ENCODE peak calls at places on chromosomes 4 and X, in four cellular contexts. X, W, S and B are unnamed samples.

GRCh38 chr4:3417448-3417847 is 24.3 kb upstream of the HGFAC start:
- DNase-seq in W (no peak), S (no peak), X (no peak), B (no peak)

GRCh38 chr4:44002368-44002767 is 446.2 kb downstream of the KCTD8 start:
- DNase-seq in S (no peak), X (no peak), W (no peak), B (no peak)

GRCh38 chr4:70885174-70885573 is 17.0 kb upstream of the MOB1B start:
- DNase-seq in W (peak), X (no peak), S (no peak), B (no peak)

GRCh38 chrX:68665502-68665901 is 18.0 kb downstream of the STARD8 start:
- DNase-seq in W (no peak), X (no peak), S (no peak), B (no peak)

GRCh38 chr4:87092389-87093141 is 127.9 kb downstream of the KLHL8 start:
- DNase-seq in X (no peak), W (peak), S (peak), B (no peak)

GRCh38 chrX:120260369-120260768 is 9.8 kb downstream of the ZBTB33 start:
- DNase-seq in W (no peak), S (no peak), X (no peak), B (peak)

GRCh38 chr4:169756971-169757574 is 671 bp downstream of the HPF1 start:
- DNase-seq in W (no peak), S (no peak), X (no peak), B (peak)

GRCh38 chrX:151984328-151984727 is 9.9 kb upstream of the GABRE start:
- DNase-seq in S (no peak), W (peak), X (no peak), B (no peak)

GRCh38 chrX:119343856-119344255 is 55.3 kb upstream of the SLC25A43 start:
- DNase-seq in X (no peak), W (peak), S (peak), B (no peak)

GRCh38 chr4:73821325-73821724 is 15.2 kb upstream of the CXCL6 start:
- DNase-seq in W (no peak), X (no peak), S (no peak), B (no peak)

GRCh38 chr4:88583643-88584470 is 8.4 kb upstream of the HERC3 start:
- DNase-seq in X (no peak), S (no peak), W (no peak), B (no peak)

GRCh38 chr4:108029321-108029720 is 39.6 kb downstream of the HADH start:
- DNase-seq in X (no peak), S (no peak), W (no peak), B (peak)

GRCh38 chr4:175531405-175532091 is 280.5 kb downstream of the GPM6A start:
- DNase-seq in S (no peak), X (no peak), W (peak), B (no peak)

GRCh38 chr4:115664285-115664684 is 550.9 kb upstream of the NDST4 start:
- DNase-seq in X (peak), W (no peak), S (peak), B (no peak)
- TF ChIP-seq EZH2phosphoT487 in X (no peak), W (no peak), S (no peak), B (no peak)

DNA sequence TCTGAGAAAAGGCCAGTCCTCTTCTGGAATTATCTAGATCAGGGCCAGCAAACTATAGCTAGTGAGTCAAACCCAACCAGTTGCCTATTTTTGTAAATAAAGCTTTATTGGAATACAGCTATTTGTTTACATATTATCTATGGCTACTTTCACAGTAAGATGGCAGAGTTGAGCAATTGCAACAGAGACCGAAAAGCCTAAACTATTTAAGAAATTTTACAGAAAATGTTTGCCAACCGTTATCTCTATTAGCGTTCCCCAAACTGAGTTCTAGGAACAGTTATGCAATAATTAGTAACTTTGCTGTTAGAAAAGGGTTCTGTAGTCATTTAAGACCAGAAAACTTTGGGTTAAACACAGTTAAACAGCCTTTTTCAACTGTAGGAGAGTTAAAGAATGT is 10.5 kb downstream of the TEX13B start:
- DNase-seq in X (no peak), S (no peak), W (no peak), B (no peak)
- H3K27ac ChIP-seq in X (no peak), S (no peak), W (no peak), B (no peak)

GRCh38 chr4:24588216-24588954 is 4.0 kb upstream of the DHX15 start:
- DNase-seq in S (no peak), W (no peak), X (no peak), B (no peak)

GRCh38 chr4:24583451-24584174 is 741 bp downstream of the DHX15 start:
- DNase-seq in S (peak), X (peak), W (peak), B (peak)

GRCh38 chr4:24589448-24589847 is 5.1 kb upstream of the DHX15 start:
- DNase-seq in S (no peak), X (no peak), W (no peak), B (peak)

GRCh38 chr4:24582235-24582863 is 2.0 kb downstream of the DHX15 start:
- DNase-seq in W (no peak), S (peak), X (peak), B (no peak)

GRCh38 chr4:24584175-24584850 is at the start of gene DHX15:
- DNase-seq in S (peak), W (peak), X (peak), B (peak)
- H2AFZ ChIP-seq in S (peak), W (peak), X (peak), B (peak)

GRCh38 chrX:104084063-104084462 is 8.0 kb upstream of the TMSB15C start:
- DNase-seq in W (no peak), X (no peak), S (no peak), B (no peak)
- TF ChIP-seq EZH2phosphoT487 in W (no peak), X (no peak), S (no peak), B (no peak)

DNA sequence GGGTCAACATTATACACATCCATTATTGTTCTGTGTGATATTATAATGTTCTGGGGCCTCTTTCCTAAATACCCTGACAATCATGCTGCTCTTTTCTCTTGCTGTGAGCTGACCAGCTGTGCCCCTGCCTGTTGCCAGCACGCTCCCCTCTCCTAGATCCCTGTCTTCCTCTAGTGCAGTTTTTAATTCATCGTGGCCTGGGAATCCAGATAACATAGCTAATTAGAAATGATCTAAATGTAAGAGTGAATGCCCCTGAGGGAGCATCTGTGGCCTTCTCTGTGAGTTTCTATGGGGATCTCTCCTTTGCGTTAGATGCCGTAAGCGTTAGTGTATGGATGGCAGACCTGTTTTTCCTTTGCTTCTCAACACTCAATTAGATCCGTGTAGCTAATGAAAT is 434.3 kb downstream of the SPRY1 start:
- DNase-seq in W (no peak), X (no peak), S (no peak), B (no peak)
- H3K27ac ChIP-seq in W (no peak), X (no peak), S (peak), B (no peak)

GRCh38 chrX:63551856-63552255 is 200.7 kb upstream of the SPIN4 start:
- DNase-seq in W (no peak), S (no peak), X (no peak), B (no peak)
- H2AFZ ChIP-seq in W (no peak), S (no peak), X (no peak), B (no peak)

GRCh38 chrX:8305336-8305735 is 134.3 kb upstream of the VCX2 start:
- DNase-seq in W (no peak), S (no peak), X (no peak), B (no peak)

GRCh38 chrX:8306296-8306975 is 135.4 kb upstream of the VCX2 start:
- DNase-seq in W (no peak), X (no peak), S (no peak), B (no peak)

DNA sequence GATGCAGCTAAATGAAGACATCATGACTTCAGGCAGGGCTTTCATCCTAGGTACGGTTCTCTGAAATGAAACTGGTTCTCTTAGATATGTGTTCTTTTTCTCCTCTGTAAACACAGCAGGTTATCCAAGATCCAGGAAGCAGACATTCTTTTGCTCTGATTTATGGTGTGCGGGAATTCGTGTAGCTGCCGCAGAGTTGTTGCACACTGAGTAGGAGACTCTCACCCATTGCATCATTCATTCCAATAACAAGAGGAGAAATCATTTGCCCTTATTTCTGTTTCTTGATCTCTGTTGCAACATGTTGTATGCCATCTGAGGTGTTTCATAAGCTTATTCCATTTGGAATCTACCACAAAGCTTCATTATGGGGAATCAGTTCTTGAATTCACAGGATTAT is 133.6 kb upstream of the VCX2 start:
- DNase-seq in X (no peak), S (no peak), W (no peak), B (no peak)
- TF ChIP-seq EZH2phosphoT487 in X (no peak), S (no peak), W (no peak), B (no peak)

DNA sequence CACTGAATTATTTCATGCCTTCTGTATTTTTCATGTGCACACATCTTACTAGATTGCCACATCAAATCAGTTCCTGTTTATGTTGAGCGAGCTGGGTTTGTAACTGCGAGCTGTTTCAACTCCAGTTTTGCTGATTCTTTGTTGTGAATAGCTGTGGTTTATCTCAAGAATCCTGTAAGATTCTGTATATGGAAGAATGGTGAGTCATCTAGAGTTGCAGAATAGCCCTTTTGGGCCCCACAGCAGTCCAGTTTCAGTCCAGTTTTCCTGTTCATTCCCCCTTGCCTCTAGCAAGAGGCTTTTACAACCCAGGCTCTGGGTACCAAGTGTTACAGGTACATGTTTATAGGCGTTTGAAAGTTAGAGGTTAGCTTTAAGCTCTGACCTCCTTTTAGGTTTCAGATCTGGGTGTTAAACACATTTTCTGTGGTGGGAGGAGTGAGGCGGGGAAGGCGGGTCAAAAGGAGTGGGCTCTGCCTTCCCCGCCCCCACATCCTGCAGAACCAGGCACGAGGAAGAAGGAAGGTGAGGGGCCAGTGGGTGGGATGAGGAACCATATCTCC is 32.7 kb downstream of the TBC1D14 start:
- DNase-seq in X (no peak), W (peak), S (peak), B (peak)
- H3K27ac ChIP-seq in X (no peak), W (no peak), S (peak), B (peak)

GRCh38 chr4:152936446-152937279 is 540 bp downstream of the FHDC1 start:
- DNase-seq in S (peak), W (peak), X (peak), B (peak)
- H2AFZ ChIP-seq in S (peak), W (peak), X (peak), B (peak)

DNA sequence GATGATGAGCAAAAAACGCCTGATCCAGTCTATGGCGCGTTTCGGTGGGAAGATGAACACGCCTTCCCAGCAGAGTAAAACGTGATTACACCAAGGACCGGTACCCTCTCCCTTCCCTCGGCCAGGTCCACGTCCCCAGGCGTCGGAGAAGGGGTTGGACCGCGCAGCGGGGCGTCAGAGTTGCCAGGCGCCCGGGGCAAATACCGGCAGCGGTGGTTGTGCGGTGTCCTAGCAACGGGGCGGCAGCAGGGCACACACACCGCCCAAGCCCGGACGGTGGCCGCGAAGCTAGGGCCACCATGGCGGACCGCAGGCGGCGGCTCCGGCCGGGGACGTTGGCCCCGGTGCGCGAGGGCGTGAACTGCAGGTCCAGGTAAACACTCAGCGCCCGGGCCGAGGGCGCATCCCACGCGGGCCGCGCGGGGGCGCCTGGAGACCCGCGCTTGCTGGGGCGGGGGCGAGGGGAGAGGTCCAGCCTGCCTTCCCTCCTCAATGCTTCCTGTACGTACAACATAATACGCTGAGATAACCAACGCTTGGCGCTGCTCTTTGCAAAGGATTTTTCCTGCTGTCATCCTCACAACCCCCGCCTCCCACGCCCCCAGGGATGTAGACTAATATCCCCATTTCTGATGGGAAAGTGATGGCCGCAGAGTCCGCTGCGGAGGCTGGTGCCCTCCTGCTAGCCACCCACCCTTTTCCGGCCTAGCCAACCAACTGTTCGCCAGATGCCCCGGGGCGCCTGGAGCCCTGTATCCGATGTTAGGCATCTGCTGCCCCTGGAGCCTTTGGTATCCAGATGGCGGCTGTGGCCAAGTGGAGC is at the start of gene FAM47E:
- DNase-seq in X (peak), S (peak), W (peak), B (peak)
- TF ChIP-seq EZH2phosphoT487 in X (no peak), S (no peak), W (no peak), B (no peak)